ENCODE peak calls at places on chromosome 17, in five cellular contexts. T, D, B, F and R are unnamed samples.

GRCh38 chr17:17089796-17090641 is 47.8 kb downstream of the MPRIP start:
- DNase-seq in T (peak; percentile 10), B (no peak), F (no peak), D (no peak), R (no peak)

GRCh38 chr17:13634001-13634400 is 32.3 kb upstream of the HS3ST3A1 start:
- DNase-seq in B (no peak), F (no peak), T (no peak), D (no peak), R (no peak)

GRCh38 chr17:62882284-62882683 is 74.2 kb upstream of the MARCHF10 start:
- DNase-seq in T (no peak), B (no peak), F (no peak), D (no peak), R (no peak)

GRCh38 chr17:43146649-43147048 is 21.5 kb upstream of the BRCA1 start:
- DNase-seq in T (no peak), B (no peak), D (no peak), F (no peak), R (no peak)

GRCh38 chr17:5331506-5331905 is 49.4 kb downstream of the RABEP1 start:
- DNase-seq in T (no peak), F (peak; percentile 12), D (no peak), B (no peak), R (no peak)

GRCh38 chr17:57649731-57650484 is 95.2 kb downstream of the CCDC182 start:
- DNase-seq in B (no peak), T (no peak), D (no peak), F (peak; percentile 31), R (no peak)

GRCh38 chr17:13646411-13646810 is 44.7 kb upstream of the HS3ST3A1 start:
- DNase-seq in T (no peak), D (no peak), B (no peak), F (no peak), R (no peak)

GRCh38 chr17:55288356-55289105 is 23.8 kb downstream of the HLF start:
- DNase-seq in F (no peak), D (no peak), T (no peak), B (no peak), R (no peak)

GRCh38 chr17:45425984-45426413 is 6.7 kb downstream of the ARHGAP27 start:
- DNase-seq in B (no peak), T (no peak), D (no peak), F (no peak), R (no peak)
- H3K4me3 ChIP-seq in B (no peak overlapping the region), T (no peak overlapping the region), D (no peak overlapping the region), F (no peak overlapping the region), R (no peak overlapping the region)

GRCh38 chr17:53900951-53901350 is 78.2 kb downstream of the KIF2B start:
- DNase-seq in F (no peak), D (no peak), B (no peak), T (no peak), R (no peak)
- H3K4me1 ChIP-seq in F (no peaks in the 10 kb centered on the region), D (no peaks in the 10 kb centered on the region), B (no peaks in the 10 kb centered on the region), T (no peaks in the 10 kb centered on the region), R (no peaks in the 10 kb centered on the region)

DNA sequence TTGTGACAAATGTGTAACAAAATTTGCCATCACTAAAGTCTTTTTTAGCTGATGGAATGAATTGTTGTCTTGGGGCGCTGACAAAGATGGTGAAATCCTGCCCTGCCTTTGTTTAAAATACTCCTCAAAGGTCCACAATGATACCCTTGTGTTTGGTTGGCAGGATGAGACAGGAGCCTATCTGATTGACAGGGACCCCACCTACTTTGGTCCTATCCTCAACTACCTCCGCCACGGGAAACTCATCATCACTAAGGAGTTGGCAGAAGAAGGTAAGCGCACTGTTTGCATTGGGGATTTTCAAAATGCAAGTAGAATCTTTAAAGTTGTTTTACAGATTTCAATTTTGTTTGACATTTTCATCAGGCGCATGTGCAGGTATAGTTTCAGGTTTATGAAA is 2.0 kb downstream of the KCTD2 start:
- DNase-seq in F (no peak), D (no peak), T (no peak), B (no peak), R (no peak)
- H3K4me3 ChIP-seq in F (peak overlapping the region; percentile 67), D (no peak overlapping the region), T (no peak overlapping the region), B (no peak overlapping the region), R (no peak overlapping the region)

DNA sequence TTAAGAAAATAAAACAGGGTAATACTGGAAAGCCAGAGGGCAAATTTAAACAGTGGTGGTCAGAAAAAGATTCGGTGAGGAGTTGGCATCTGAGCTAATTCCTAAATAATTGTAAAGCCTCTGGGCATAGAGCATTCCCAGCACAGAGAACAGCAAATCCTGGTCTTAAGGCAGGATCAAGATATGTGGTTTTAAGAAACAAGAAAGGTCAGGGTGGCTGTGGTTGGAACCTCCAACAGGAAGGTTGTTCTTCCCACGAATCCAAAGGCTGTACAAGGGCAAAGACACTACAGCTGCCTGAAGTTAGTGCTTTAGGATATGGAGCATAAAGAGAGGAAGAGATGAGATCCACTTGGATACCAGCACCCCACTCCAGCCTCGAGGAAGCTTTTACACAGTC is 114.6 kb downstream of the ZNF18 start:
- DNase-seq in D (no peak), F (no peak), T (no peak), B (no peak), R (no peak)
- H3K4me1 ChIP-seq in D (no peaks in the 10 kb centered on the region), F (no peaks in the 10 kb centered on the region), T (no peaks in the 10 kb centered on the region), B (no peaks in the 10 kb centered on the region), R (no peaks in the 10 kb centered on the region)

DNA sequence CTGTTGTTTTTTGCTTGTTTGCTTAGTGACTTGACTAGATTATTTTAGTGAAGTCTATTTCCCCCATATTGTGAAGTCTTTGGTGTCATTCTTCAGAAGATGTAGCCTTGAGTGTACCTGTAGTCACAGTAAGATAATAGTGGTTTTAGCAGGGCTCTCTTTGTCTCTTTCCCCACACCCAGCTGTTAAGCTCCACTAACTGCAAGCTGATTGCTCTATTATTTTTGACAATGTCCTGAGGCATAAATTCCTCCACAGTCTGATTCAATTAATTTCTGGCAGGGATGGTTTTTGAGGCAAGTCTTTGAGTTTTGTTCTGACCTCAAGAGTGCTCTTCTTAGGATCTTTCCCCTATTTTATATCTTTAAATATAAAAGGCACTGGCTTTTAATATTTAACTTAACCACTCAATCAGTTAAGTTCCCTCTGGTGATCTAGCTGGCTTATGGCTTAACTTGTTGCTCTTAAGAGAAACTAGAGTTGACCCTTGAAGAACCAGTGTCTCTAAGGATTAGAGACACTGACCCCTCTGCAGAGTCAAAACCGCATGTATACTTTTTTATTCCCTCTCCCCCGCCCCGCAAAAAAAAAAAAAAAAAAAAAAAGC is 18.5 kb upstream of the TNFSF12 start:
- DNase-seq in T (no peak), B (no peak), D (no peak), F (no peak), R (no peak)
- H3K4me3 ChIP-seq in T (no peak overlapping the region), B (no peak overlapping the region), D (no peak overlapping the region), F (no peak overlapping the region), R (no peak overlapping the region)

GRCh38 chr17:40458851-40459482 is 15.7 kb downstream of the IGFBP4 start:
- DNase-seq in F (peak; percentile 25), B (no peak), D (no peak), T (no peak), R (no peak)

GRCh38 chr17:40453881-40454630 is 10.8 kb downstream of the IGFBP4 start:
- DNase-seq in D (no peak), F (peak; percentile 75), B (no peak), T (no peak), R (no peak)

GRCh38 chr17:40458001-40458791 is 14.9 kb downstream of the IGFBP4 start:
- DNase-seq in B (no peak), D (no peak), F (peak; percentile 90), T (no peak), R (no peak)

GRCh38 chr17:40457369-40457768 is 14.1 kb downstream of the IGFBP4 start:
- DNase-seq in B (no peak), D (no peak), F (no peak), T (no peak), R (no peak)

DNA sequence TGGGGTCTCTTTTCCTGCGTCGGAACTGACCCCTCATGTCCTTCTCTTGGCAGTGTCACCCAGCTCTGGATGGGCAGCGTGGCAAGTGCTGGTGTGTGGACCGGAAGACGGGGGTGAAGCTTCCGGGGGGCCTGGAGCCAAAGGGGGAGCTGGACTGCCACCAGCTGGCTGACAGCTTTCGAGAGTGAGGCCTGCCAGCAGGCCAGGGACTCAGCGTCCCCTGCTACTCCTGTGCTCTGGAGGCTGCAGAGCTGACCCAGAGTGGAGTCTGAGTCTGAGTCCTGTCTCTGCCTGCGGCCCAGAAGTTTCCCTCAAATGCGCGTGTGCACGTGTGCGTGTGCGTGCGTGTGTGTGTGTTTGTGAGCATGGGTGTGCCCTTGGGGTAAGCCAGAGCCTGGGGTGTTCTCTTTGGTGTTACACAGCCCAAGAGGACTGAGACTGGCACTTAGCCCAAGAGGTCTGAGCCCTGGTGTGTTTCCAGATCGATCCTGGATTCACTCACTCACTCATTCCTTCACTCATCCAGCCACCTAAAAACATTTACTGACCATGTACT is 13.2 kb downstream of the IGFBP4 start:
- DNase-seq in B (no peak), T (no peak), F (peak; percentile 50), D (no peak), R (no peak)
- H3K4me1 ChIP-seq in B (peaks cover 7% of the 10 kb centered on the region), T (no peaks in the 10 kb centered on the region), F (peaks cover 79% of the 10 kb centered on the region), D (peaks cover 6% of the 10 kb centered on the region), R (no peaks in the 10 kb centered on the region)